ENCODE peak calls at places on chromosome 4, in five cellular contexts. J, P, V, G and F are unnamed samples.

GRCh38 chr4:108651068-108651794 is 832 bp downstream of the OSTC start:
- DNase-seq in P (peak), G (peak), V (peak), J (no peak), F (no peak)

GRCh38 chr4:124846306-124846705 is 133.8 kb upstream of the ANKRD50 start:
- DNase-seq in J (no peak), P (no peak), V (no peak), G (no peak), F (no peak)

GRCh38 chr4:77110707-77111106 is 34.9 kb upstream of the CCNI start:
- DNase-seq in J (no peak), G (no peak), P (no peak), V (no peak), F (no peak)

GRCh38 chr4:3344104-3344503 is 51.3 kb downstream of the RGS12 start:
- DNase-seq in V (no peak), J (no peak), P (no peak), G (no peak), F (no peak)

GRCh38 chr4:162392938-162393337 is 229.1 kb upstream of the FSTL5 start:
- DNase-seq in J (no peak), V (no peak), G (no peak), P (no peak), F (no peak)

GRCh38 chr4:113732923-113733527 is 28.5 kb downstream of the CAMK2D start:
- DNase-seq in G (no peak), V (no peak), J (no peak), P (no peak), F (no peak)

GRCh38 chr4:13481569-13481968 is 2.6 kb downstream of the RAB28 start:
- DNase-seq in G (no peak), J (no peak), V (no peak), P (peak), F (no peak)

GRCh38 chr4:113332701-113333100 is 283.2 kb downstream of the ANK2 start:
- DNase-seq in J (no peak), P (no peak), G (peak), V (no peak), F (no peak)

GRCh38 chr4:94262163-94263016 is 54.7 kb downstream of the SMARCAD1 start:
- DNase-seq in G (no peak), J (no peak), P (no peak), V (no peak), F (no peak)

GRCh38 chr4:94271248-94271647 is 63.6 kb downstream of the SMARCAD1 start:
- DNase-seq in V (no peak), J (no peak), P (no peak), G (no peak), F (no peak)

DNA sequence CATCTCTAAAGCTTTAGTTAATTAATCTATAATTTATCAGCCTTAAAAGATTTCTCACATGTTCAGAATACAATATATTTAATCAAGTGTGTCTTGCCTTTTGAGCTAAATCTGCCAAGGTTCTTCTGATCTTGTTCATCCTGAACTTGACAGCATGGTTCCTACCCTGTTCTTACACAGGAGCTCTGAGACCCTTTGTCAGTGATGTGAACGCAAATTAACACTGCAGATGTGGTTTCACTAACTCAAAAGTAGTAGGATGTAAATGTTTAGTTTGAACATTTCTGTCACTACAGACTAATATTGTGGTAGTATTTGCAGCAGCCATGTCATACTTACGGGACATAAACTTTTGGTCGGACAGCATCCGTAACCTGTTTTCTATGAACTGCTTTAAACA is 59.4 kb downstream of the SMARCAD1 start:
- DNase-seq in J (no peak), V (no peak), G (no peak), P (no peak), F (no peak)
- TF ChIP-seq CTCF in J (no peak), V (no peak), G (no peak), P (no peak), F (no peak)

GRCh38 chr4:88208146-88208545 is 49.7 kb upstream of the ABCG2 start:
- DNase-seq in P (no peak), J (no peak), V (no peak), G (no peak), F (no peak)

GRCh38 chr4:88215351-88215750 is 56.9 kb upstream of the ABCG2 start:
- DNase-seq in P (no peak), V (no peak), G (no peak), J (no peak), F (no peak)

GRCh38 chr4:88216395-88216794 is 58.0 kb upstream of the ABCG2 start:
- DNase-seq in J (no peak), P (no peak), V (no peak), G (no peak), F (no peak)

GRCh38 chr4:88211473-88212252 is 53.2 kb upstream of the ABCG2 start:
- DNase-seq in G (peak), J (peak), V (peak), P (peak), F (no peak)

GRCh38 chr4:88212253-88212561 is 53.8 kb upstream of the ABCG2 start:
- DNase-seq in P (no peak), V (no peak), J (no peak), G (no peak), F (no peak)
- TF ChIP-seq CTCF in P (no peak), V (peak), J (no peak), G (no peak), F (no peak)

GRCh38 chr4:84254537-84254936 is 244.6 kb downstream of the NKX6-1 start:
- DNase-seq in P (no peak), V (no peak), G (no peak), J (no peak), F (no peak)

GRCh38 chr4:84260495-84260894 is 238.6 kb downstream of the NKX6-1 start:
- DNase-seq in V (no peak), J (no peak), P (no peak), G (no peak), F (no peak)

GRCh38 chr4:84264652-84265051 is 234.4 kb downstream of the NKX6-1 start:
- DNase-seq in J (no peak), G (no peak), P (no peak), V (no peak), F (no peak)

GRCh38 chr4:84263415-84263814 is 235.7 kb downstream of the NKX6-1 start:
- DNase-seq in P (no peak), J (no peak), G (no peak), V (peak), F (no peak)

GRCh38 chr4:84258905-84259830 is 239.9 kb downstream of the NKX6-1 start:
- DNase-seq in V (peak), J (no peak), G (peak), P (peak), F (no peak)
- TF ChIP-seq CTCF in V (peak), J (no peak), G (peak), P (peak), F (peak)

GRCh38 chr4:163693211-163693610 is 198.7 kb downstream of the TMA16 start:
- DNase-seq in G (no peak), J (no peak), V (no peak), P (peak), F (no peak)

GRCh38 chr4:163694385-163694784 is 199.9 kb downstream of the TMA16 start:
- DNase-seq in P (peak), J (no peak), V (no peak), G (no peak), F (no peak)

GRCh38 chr4:163693776-163694175 is 199.3 kb downstream of the TMA16 start:
- DNase-seq in V (no peak), G (no peak), J (no peak), P (peak), F (no peak)

GRCh38 chr4:163688856-163689255 is 194.4 kb downstream of the TMA16 start:
- DNase-seq in J (no peak), G (no peak), P (no peak), V (no peak), F (no peak)
- TF ChIP-seq CTCF in J (no peak), G (no peak), P (no peak), V (no peak), F (no peak)

GRCh38 chr4:57091657-57092162 is 18.5 kb downstream of the IGFBP7 start:
- DNase-seq in J (no peak), V (no peak), G (no peak), P (no peak), F (no peak)

GRCh38 chr4:57095956-57096355 is 14.2 kb downstream of the IGFBP7 start:
- DNase-seq in V (no peak), G (no peak), J (no peak), P (no peak), F (no peak)

GRCh38 chr4:57093816-57094481 is 16.2 kb downstream of the IGFBP7 start:
- DNase-seq in G (no peak), V (no peak), J (no peak), P (no peak), F (no peak)

GRCh38 chr4:57095245-57095644 is 14.9 kb downstream of the IGFBP7 start:
- DNase-seq in G (no peak), J (no peak), P (no peak), V (no peak), F (no peak)

DNA sequence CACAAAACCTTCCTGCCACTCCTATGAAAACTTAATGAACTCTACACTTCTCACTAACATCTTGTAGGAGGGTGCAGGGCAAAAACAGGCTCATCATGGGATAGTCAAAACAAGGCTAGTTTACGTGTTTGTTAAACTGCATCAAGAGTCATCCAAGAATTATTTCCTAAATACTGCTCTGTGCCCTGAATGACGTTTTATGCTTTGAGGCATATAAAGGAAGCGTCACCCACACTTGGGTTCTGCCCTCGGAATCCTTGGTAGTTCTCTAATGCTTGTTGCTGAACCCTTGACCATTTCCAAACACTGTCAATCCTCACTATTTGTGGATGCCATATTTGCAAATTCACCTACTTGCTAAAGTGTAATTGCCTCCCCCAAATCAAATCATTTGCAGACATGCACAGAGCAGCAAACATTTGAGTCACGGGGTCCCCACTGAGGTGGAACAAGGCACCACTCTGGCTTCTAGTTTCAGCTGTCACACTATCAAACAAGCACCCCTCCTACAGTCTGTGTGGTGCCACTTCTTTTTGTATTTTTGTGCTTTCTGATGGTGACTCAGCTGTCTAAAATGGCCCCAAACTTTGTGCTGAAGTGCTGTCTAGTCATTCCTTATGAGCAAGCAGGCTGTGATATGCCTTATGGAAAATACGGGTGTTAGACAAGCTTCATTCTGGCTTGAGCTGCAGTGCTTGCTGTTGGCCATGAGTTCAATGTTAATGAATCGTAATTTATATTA is 15.5 kb downstream of the IGFBP7 start:
- DNase-seq in J (no peak), V (no peak), P (no peak), G (no peak), F (no peak)
- TF ChIP-seq CTCF in J (no peak), V (no peak), P (no peak), G (no peak), F (no peak)

GRCh38 chr4:8320386-8320750 is 50.8 kb downstream of the HTRA3 start:
- DNase-seq in G (peak), V (peak), P (no peak), J (no peak), F (no peak)
- TF ChIP-seq CTCF in G (no peak), V (peak), P (no peak), J (no peak), F (no peak)